ENCODE peak calls at places on chromosomes 2 and 18, in five cellular contexts. One of them, this sample, is unnamed.
A peak's percentile ranks its signal among the peaks of the same experiment; 100 is the strongest.

GRCh38 chr2:120448961-120449421 is 103.1 kb downstream of the INHBB start:
- DNase-seq in cardiac muscle cell: no peak
- DNase-seq in gastrocnemius medialis: no peak
- DNase-seq in pancreas: no peak
- DNase-seq in tibial artery: peak; percentile 48
- DNase-seq in this sample: no peak

GRCh38 chr2:19205983-19206533 is 152.4 kb downstream of the OSR1 start:
- DNase-seq in tibial artery: no peak
- DNase-seq in pancreas: no peak
- DNase-seq in gastrocnemius medialis: no peak
- DNase-seq in cardiac muscle cell: no peak
- DNase-seq in this sample: no peak

GRCh38 chr2:25361261-25362048 is 19.7 kb upstream of the DNMT3A start:
- DNase-seq in tibial artery: no peak
- DNase-seq in cardiac muscle cell: no peak
- DNase-seq in pancreas: no peak
- DNase-seq in gastrocnemius medialis: no peak
- DNase-seq in this sample: no peak

GRCh38 chr2:6148887-6149286 is 456.7 kb downstream of the SOX11 start:
- DNase-seq in pancreas: no peak
- DNase-seq in cardiac muscle cell: no peak
- DNase-seq in tibial artery: no peak
- DNase-seq in gastrocnemius medialis: no peak
- DNase-seq in this sample: no peak

GRCh38 chr18:61618816-61619215 is 274.0 kb downstream of the RNF152 start:
- DNase-seq in tibial artery: no peak
- DNase-seq in pancreas: no peak
- DNase-seq in gastrocnemius medialis: no peak
- DNase-seq in cardiac muscle cell: no peak
- DNase-seq in this sample: no peak

GRCh38 chr2:76953733-76954347 is 568.3 kb downstream of the LRRTM4 start:
- DNase-seq in pancreas: no peak
- DNase-seq in gastrocnemius medialis: no peak
- DNase-seq in cardiac muscle cell: peak; percentile 84
- DNase-seq in tibial artery: no peak
- DNase-seq in this sample: no peak

GRCh38 chr18:61308009-61308408 is 25.2 kb upstream of the CDH20 start:
- DNase-seq in pancreas: no peak
- DNase-seq in gastrocnemius medialis: no peak
- DNase-seq in cardiac muscle cell: no peak
- DNase-seq in tibial artery: no peak
- DNase-seq in this sample: no peak

GRCh38 chr2:41040782-41041181 is 588.9 kb upstream of the SLC8A1 start:
- DNase-seq in gastrocnemius medialis: no peak
- DNase-seq in tibial artery: no peak
- DNase-seq in pancreas: no peak
- DNase-seq in cardiac muscle cell: no peak
- DNase-seq in this sample: no peak

GRCh38 chr2:193869564-193869963 is 1674.8 kb upstream of the TMEFF2 start:
- DNase-seq in cardiac muscle cell: no peak
- DNase-seq in tibial artery: no peak
- DNase-seq in gastrocnemius medialis: no peak
- DNase-seq in pancreas: no peak
- DNase-seq in this sample: no peak

GRCh38 chr2:106104332-106105062 is 89.6 kb downstream of the UXS1 start:
- DNase-seq in tibial artery: no peak
- DNase-seq in cardiac muscle cell: peak; percentile 78
- DNase-seq in pancreas: no peak
- DNase-seq in gastrocnemius medialis: no peak
- DNase-seq in this sample: peak; percentile 38

GRCh38 chr18:54392621-54393023 is 34.9 kb downstream of the C18orf54 start:
- DNase-seq in tibial artery: no peak
- DNase-seq in gastrocnemius medialis: no peak
- DNase-seq in cardiac muscle cell: peak; percentile 78
- DNase-seq in pancreas: no peak
- DNase-seq in this sample: peak; percentile 33

DNA sequence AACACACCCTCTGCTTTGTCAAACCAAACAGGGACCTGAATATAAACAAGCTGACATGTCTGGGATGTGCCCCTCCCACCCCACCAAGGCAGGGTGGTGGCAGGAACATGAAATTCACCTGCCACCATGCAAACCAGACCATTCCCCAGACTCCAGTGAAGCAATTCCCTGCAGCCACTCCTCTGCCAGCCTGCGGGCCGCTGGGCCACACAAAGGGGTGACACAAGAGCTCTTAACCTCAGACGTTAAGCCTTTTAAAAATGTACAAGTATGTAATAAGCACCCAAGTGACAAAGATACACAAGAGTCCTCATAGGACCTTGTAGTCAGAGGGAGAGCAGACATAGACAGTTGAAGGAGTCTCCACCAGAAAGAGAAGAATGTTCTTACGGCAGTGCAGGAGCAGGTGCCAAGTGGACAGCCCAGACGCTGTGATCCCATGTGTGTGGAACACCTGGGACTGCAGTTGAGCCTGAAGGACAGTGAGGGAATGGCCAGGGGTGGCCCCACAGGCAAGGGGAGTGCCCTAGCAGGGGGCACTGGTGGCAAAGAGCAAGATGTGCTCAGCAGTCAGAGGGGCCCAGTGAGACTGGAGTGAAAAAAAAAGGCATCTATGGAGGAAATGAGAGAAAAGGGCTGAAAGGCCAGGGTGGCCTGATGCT is 36.9 kb downstream of the CRACDL start:
- DNase-seq in cardiac muscle cell: no peak
- DNase-seq in pancreas: no peak
- DNase-seq in gastrocnemius medialis: no peak
- DNase-seq in tibial artery: no peak
- DNase-seq in this sample: no peak
- H3K36me3 ChIP-seq in cardiac muscle cell: no peaks in the 10 kb centered on the region
- H3K36me3 ChIP-seq in pancreas: no peaks in the 10 kb centered on the region
- H3K36me3 ChIP-seq in gastrocnemius medialis: no peaks in the 10 kb centered on the region
- H3K36me3 ChIP-seq in tibial artery: no peaks in the 10 kb centered on the region
- H3K36me3 ChIP-seq in this sample: no peaks in the 10 kb centered on the region

GRCh38 chr2:100968146-100969145 is 33.6 kb upstream of the RPL31 start:
- DNase-seq in tibial artery: peak; percentile 45
- DNase-seq in pancreas: no peak
- DNase-seq in cardiac muscle cell: no peak
- DNase-seq in gastrocnemius medialis: no peak
- DNase-seq in this sample: no peak
- H3K36me3 ChIP-seq in tibial artery: peaks cover 12% of the 10 kb centered on the region
- H3K36me3 ChIP-seq in pancreas: no peaks in the 10 kb centered on the region
- H3K36me3 ChIP-seq in cardiac muscle cell: no peaks in the 10 kb centered on the region
- H3K36me3 ChIP-seq in gastrocnemius medialis: no peaks in the 10 kb centered on the region
- H3K36me3 ChIP-seq in this sample: peaks cover 36% of the 10 kb centered on the region

GRCh38 chr2:36450466-36451196 is 95.1 kb downstream of the CRIM1 start:
- DNase-seq in pancreas: no peak
- DNase-seq in gastrocnemius medialis: no peak
- DNase-seq in cardiac muscle cell: no peak
- DNase-seq in tibial artery: no peak
- DNase-seq in this sample: no peak

GRCh38 chr2:36452279-36452678 is 96.7 kb downstream of the CRIM1 start:
- DNase-seq in gastrocnemius medialis: no peak
- DNase-seq in pancreas: no peak
- DNase-seq in cardiac muscle cell: no peak
- DNase-seq in tibial artery: no peak
- DNase-seq in this sample: no peak

GRCh38 chr2:36453652-36454051 is 98.1 kb downstream of the CRIM1 start:
- DNase-seq in cardiac muscle cell: no peak
- DNase-seq in tibial artery: no peak
- DNase-seq in pancreas: no peak
- DNase-seq in gastrocnemius medialis: no peak
- DNase-seq in this sample: no peak

GRCh38 chr2:36449943-36450392 is 94.4 kb downstream of the CRIM1 start:
- DNase-seq in cardiac muscle cell: peak; percentile 13
- DNase-seq in tibial artery: no peak
- DNase-seq in pancreas: no peak
- DNase-seq in gastrocnemius medialis: no peak
- DNase-seq in this sample: no peak

DNA sequence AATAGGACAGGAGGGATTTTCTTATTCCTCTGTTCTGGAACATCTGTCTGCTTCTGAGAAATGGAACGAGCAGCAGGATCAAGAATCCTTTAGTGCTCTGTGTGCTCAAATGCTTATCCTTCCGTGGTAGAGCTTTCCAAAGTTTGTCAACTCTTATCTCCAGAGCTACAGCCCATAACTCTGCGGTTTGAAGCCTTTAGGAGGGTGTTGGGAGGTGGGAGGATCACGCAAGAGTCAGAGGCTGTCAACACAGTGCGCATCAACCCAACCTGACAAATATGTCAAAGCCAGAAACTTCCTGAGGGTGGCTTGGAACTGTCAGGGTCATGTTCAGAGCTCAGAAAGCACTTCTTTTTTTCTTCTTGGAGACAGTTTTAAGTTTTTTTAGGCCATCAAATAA is 95.9 kb downstream of the CRIM1 start:
- DNase-seq in cardiac muscle cell: no peak
- DNase-seq in gastrocnemius medialis: no peak
- DNase-seq in pancreas: no peak
- DNase-seq in tibial artery: no peak
- DNase-seq in this sample: no peak
- H3K36me3 ChIP-seq in cardiac muscle cell: no peaks in the 10 kb centered on the region
- H3K36me3 ChIP-seq in gastrocnemius medialis: no peaks in the 10 kb centered on the region
- H3K36me3 ChIP-seq in pancreas: no peaks in the 10 kb centered on the region
- H3K36me3 ChIP-seq in tibial artery: peaks cover 8% of the 10 kb centered on the region
- H3K36me3 ChIP-seq in this sample: peaks cover 35% of the 10 kb centered on the region

GRCh38 chr2:117814417-117815264 is at the start of gene DDX18:
- DNase-seq in cardiac muscle cell: peak; percentile 100
- DNase-seq in tibial artery: peak; percentile 98
- DNase-seq in gastrocnemius medialis: peak; percentile 94
- DNase-seq in pancreas: peak; percentile 94
- DNase-seq in this sample: peak; percentile 72

GRCh38 chr2:117812443-117812842 is 2.0 kb upstream of the DDX18 start:
- DNase-seq in gastrocnemius medialis: no peak
- DNase-seq in tibial artery: no peak
- DNase-seq in pancreas: no peak
- DNase-seq in cardiac muscle cell: no peak
- DNase-seq in this sample: no peak

GRCh38 chr2:117818921-117819320 is 4.4 kb downstream of the DDX18 start:
- DNase-seq in gastrocnemius medialis: no peak
- DNase-seq in tibial artery: no peak
- DNase-seq in cardiac muscle cell: no peak
- DNase-seq in pancreas: no peak
- DNase-seq in this sample: no peak

GRCh38 chr2:117820444-117820843 is 6.0 kb downstream of the DDX18 start:
- DNase-seq in tibial artery: no peak
- DNase-seq in gastrocnemius medialis: no peak
- DNase-seq in pancreas: no peak
- DNase-seq in cardiac muscle cell: no peak
- DNase-seq in this sample: no peak

GRCh38 chr2:117815946-117816345 is 1.5 kb downstream of the DDX18 start:
- DNase-seq in pancreas: no peak
- DNase-seq in cardiac muscle cell: no peak
- DNase-seq in gastrocnemius medialis: no peak
- DNase-seq in tibial artery: no peak
- DNase-seq in this sample: no peak
- H3K36me3 ChIP-seq in pancreas: peaks cover 4% of the 10 kb centered on the region
- H3K36me3 ChIP-seq in cardiac muscle cell: peaks cover 32% of the 10 kb centered on the region
- H3K36me3 ChIP-seq in gastrocnemius medialis: peaks cover 5% of the 10 kb centered on the region
- H3K36me3 ChIP-seq in tibial artery: peaks cover 26% of the 10 kb centered on the region
- H3K36me3 ChIP-seq in this sample: peaks cover 18% of the 10 kb centered on the region